ENCODE peak calls at places on chromosomes 11 and 22, in nine cellular contexts. One of them, this sample, is unnamed.

GRCh38 chr11:8068605-8069221 is 12.3 kb upstream of the TUB start:
- DNase-seq in nephron progenitor cell: no peak
- DNase-seq in ELF-1: no peak
- DNase-seq in GF-D8: no peak
- DNase-seq in stimulated activated CD4-positive, alpha-beta T cell treated with anti-CD3 and anti-CD28 coated beads, TNF-alpha, amount 100 ng/mL, for 1 hour: no peak
- DNase-seq in left colon: no peak
- DNase-seq in activated T-helper 1 cell treated with anti-CD3 and anti-CD28 coated beads, Interleukin-12 subunit alpha, Interleukin-12 subunit beta, Interleukin-2, Interleukin-4 antibody, amounts not matched to agents 30 ng/mL and 10 ng/mL and 1 ng/mL, durations not matched to agents 14 hours and 24 hours and 36 hours: no peak
- DNase-seq in fibroblast of the conjunctiva: peak; percentile 56
- DNase-seq in activated naive CD4-positive, alpha-beta T cell treated with anti-CD3 and anti-CD28 coated beads for 36 hours: no peak
- DNase-seq in this sample: peak; percentile 27

GRCh38 chr11:133803026-133803425 is 42.3 kb downstream of the SPATA19 start:
- DNase-seq in nephron progenitor cell: no peak
- DNase-seq in ELF-1: no peak
- DNase-seq in GF-D8: no peak
- DNase-seq in stimulated activated CD4-positive, alpha-beta T cell treated with anti-CD3 and anti-CD28 coated beads, TNF-alpha, amount 100 ng/mL, for 1 hour: no peak
- DNase-seq in left colon: no peak
- DNase-seq in activated T-helper 1 cell treated with anti-CD3 and anti-CD28 coated beads, Interleukin-12 subunit alpha, Interleukin-12 subunit beta, Interleukin-2, Interleukin-4 antibody, amounts not matched to agents 30 ng/mL and 10 ng/mL and 1 ng/mL, durations not matched to agents 14 hours and 24 hours and 36 hours: no peak
- DNase-seq in fibroblast of the conjunctiva: no peak
- DNase-seq in activated naive CD4-positive, alpha-beta T cell treated with anti-CD3 and anti-CD28 coated beads for 36 hours: no peak
- DNase-seq in this sample: no peak

GRCh38 chr22:44313385-44314006 is 745 bp upstream of the SHISAL1 start:
- DNase-seq in nephron progenitor cell: no peak
- DNase-seq in ELF-1: no peak
- DNase-seq in GF-D8: no peak
- DNase-seq in stimulated activated CD4-positive, alpha-beta T cell treated with anti-CD3 and anti-CD28 coated beads, TNF-alpha, amount 100 ng/mL, for 1 hour: no peak
- DNase-seq in left colon: no peak
- DNase-seq in activated T-helper 1 cell treated with anti-CD3 and anti-CD28 coated beads, Interleukin-12 subunit alpha, Interleukin-12 subunit beta, Interleukin-2, Interleukin-4 antibody, amounts not matched to agents 30 ng/mL and 10 ng/mL and 1 ng/mL, durations not matched to agents 14 hours and 24 hours and 36 hours: no peak
- DNase-seq in fibroblast of the conjunctiva: no peak
- DNase-seq in activated naive CD4-positive, alpha-beta T cell treated with anti-CD3 and anti-CD28 coated beads for 36 hours: no peak
- DNase-seq in this sample: no peak

GRCh38 chr22:37425800-37426531 is 1.3 kb downstream of the ELFN2 start:
- DNase-seq in nephron progenitor cell: peak; percentile 32
- DNase-seq in ELF-1: peak; percentile 58
- DNase-seq in GF-D8: no peak
- DNase-seq in stimulated activated CD4-positive, alpha-beta T cell treated with anti-CD3 and anti-CD28 coated beads, TNF-alpha, amount 100 ng/mL, for 1 hour: no peak
- DNase-seq in left colon: no peak
- DNase-seq in activated T-helper 1 cell treated with anti-CD3 and anti-CD28 coated beads, Interleukin-12 subunit alpha, Interleukin-12 subunit beta, Interleukin-2, Interleukin-4 antibody, amounts not matched to agents 30 ng/mL and 10 ng/mL and 1 ng/mL, durations not matched to agents 14 hours and 24 hours and 36 hours: no peak
- DNase-seq in fibroblast of the conjunctiva: no peak
- DNase-seq in activated naive CD4-positive, alpha-beta T cell treated with anti-CD3 and anti-CD28 coated beads for 36 hours: no peak
- DNase-seq in this sample: no peak

GRCh38 chr11:122101625-122102291 is 14.3 kb downstream of the BLID start:
- DNase-seq in nephron progenitor cell: peak; percentile 55
- DNase-seq in ELF-1: peak; percentile 88
- DNase-seq in GF-D8: no peak
- DNase-seq in stimulated activated CD4-positive, alpha-beta T cell treated with anti-CD3 and anti-CD28 coated beads, TNF-alpha, amount 100 ng/mL, for 1 hour: no peak
- DNase-seq in left colon: peak; percentile 40
- DNase-seq in activated T-helper 1 cell treated with anti-CD3 and anti-CD28 coated beads, Interleukin-12 subunit alpha, Interleukin-12 subunit beta, Interleukin-2, Interleukin-4 antibody, amounts not matched to agents 30 ng/mL and 10 ng/mL and 1 ng/mL, durations not matched to agents 14 hours and 24 hours and 36 hours: no peak
- DNase-seq in fibroblast of the conjunctiva: peak; percentile 90
- DNase-seq in activated naive CD4-positive, alpha-beta T cell treated with anti-CD3 and anti-CD28 coated beads for 36 hours: no peak
- DNase-seq in this sample: no peak

GRCh38 chr11:65973439-65974110 is 12.0 kb downstream of the SART1 start:
- DNase-seq in nephron progenitor cell: no peak
- DNase-seq in ELF-1: no peak
- DNase-seq in GF-D8: no peak
- DNase-seq in stimulated activated CD4-positive, alpha-beta T cell treated with anti-CD3 and anti-CD28 coated beads, TNF-alpha, amount 100 ng/mL, for 1 hour: no peak
- DNase-seq in left colon: no peak
- DNase-seq in activated T-helper 1 cell treated with anti-CD3 and anti-CD28 coated beads, Interleukin-12 subunit alpha, Interleukin-12 subunit beta, Interleukin-2, Interleukin-4 antibody, amounts not matched to agents 30 ng/mL and 10 ng/mL and 1 ng/mL, durations not matched to agents 14 hours and 24 hours and 36 hours: no peak
- DNase-seq in fibroblast of the conjunctiva: no peak
- DNase-seq in activated naive CD4-positive, alpha-beta T cell treated with anti-CD3 and anti-CD28 coated beads for 36 hours: no peak
- DNase-seq in this sample: no peak

GRCh38 chr11:102427068-102427467 is 25.5 kb downstream of the TMEM123 start:
- DNase-seq in nephron progenitor cell: no peak
- DNase-seq in ELF-1: no peak
- DNase-seq in GF-D8: no peak
- DNase-seq in stimulated activated CD4-positive, alpha-beta T cell treated with anti-CD3 and anti-CD28 coated beads, TNF-alpha, amount 100 ng/mL, for 1 hour: no peak
- DNase-seq in left colon: no peak
- DNase-seq in activated T-helper 1 cell treated with anti-CD3 and anti-CD28 coated beads, Interleukin-12 subunit alpha, Interleukin-12 subunit beta, Interleukin-2, Interleukin-4 antibody, amounts not matched to agents 30 ng/mL and 10 ng/mL and 1 ng/mL, durations not matched to agents 14 hours and 24 hours and 36 hours: no peak
- DNase-seq in fibroblast of the conjunctiva: no peak
- DNase-seq in activated naive CD4-positive, alpha-beta T cell treated with anti-CD3 and anti-CD28 coated beads for 36 hours: no peak
- DNase-seq in this sample: no peak

GRCh38 chr22:26890870-26891269 is 233.5 kb downstream of the MIAT start:
- DNase-seq in nephron progenitor cell: no peak
- DNase-seq in ELF-1: no peak
- DNase-seq in GF-D8: no peak
- DNase-seq in stimulated activated CD4-positive, alpha-beta T cell treated with anti-CD3 and anti-CD28 coated beads, TNF-alpha, amount 100 ng/mL, for 1 hour: no peak
- DNase-seq in left colon: no peak
- DNase-seq in activated T-helper 1 cell treated with anti-CD3 and anti-CD28 coated beads, Interleukin-12 subunit alpha, Interleukin-12 subunit beta, Interleukin-2, Interleukin-4 antibody, amounts not matched to agents 30 ng/mL and 10 ng/mL and 1 ng/mL, durations not matched to agents 14 hours and 24 hours and 36 hours: no peak
- DNase-seq in fibroblast of the conjunctiva: no peak
- DNase-seq in activated naive CD4-positive, alpha-beta T cell treated with anti-CD3 and anti-CD28 coated beads for 36 hours: peak; percentile 11
- DNase-seq in this sample: peak; percentile 40

GRCh38 chr11:118290923-118291322 is 13.6 kb upstream of the CD3E start:
- DNase-seq in nephron progenitor cell: no peak
- DNase-seq in ELF-1: peak; percentile 34
- DNase-seq in GF-D8: peak; percentile 72
- DNase-seq in stimulated activated CD4-positive, alpha-beta T cell treated with anti-CD3 and anti-CD28 coated beads, TNF-alpha, amount 100 ng/mL, for 1 hour: no peak
- DNase-seq in left colon: peak; percentile 53
- DNase-seq in activated T-helper 1 cell treated with anti-CD3 and anti-CD28 coated beads, Interleukin-12 subunit alpha, Interleukin-12 subunit beta, Interleukin-2, Interleukin-4 antibody, amounts not matched to agents 30 ng/mL and 10 ng/mL and 1 ng/mL, durations not matched to agents 14 hours and 24 hours and 36 hours: peak; percentile 40
- DNase-seq in fibroblast of the conjunctiva: no peak
- DNase-seq in activated naive CD4-positive, alpha-beta T cell treated with anti-CD3 and anti-CD28 coated beads for 36 hours: peak; percentile 74
- DNase-seq in this sample: peak; percentile 18

GRCh38 chr22:40637181-40638150 is 947 bp upstream of the MRTFA start:
- DNase-seq in nephron progenitor cell: no peak
- DNase-seq in ELF-1: no peak
- DNase-seq in GF-D8: peak; percentile 61
- DNase-seq in stimulated activated CD4-positive, alpha-beta T cell treated with anti-CD3 and anti-CD28 coated beads, TNF-alpha, amount 100 ng/mL, for 1 hour: no peak
- DNase-seq in left colon: peak; percentile 67
- DNase-seq in activated T-helper 1 cell treated with anti-CD3 and anti-CD28 coated beads, Interleukin-12 subunit alpha, Interleukin-12 subunit beta, Interleukin-2, Interleukin-4 antibody, amounts not matched to agents 30 ng/mL and 10 ng/mL and 1 ng/mL, durations not matched to agents 14 hours and 24 hours and 36 hours: peak; percentile 29
- DNase-seq in fibroblast of the conjunctiva: peak; percentile 14
- DNase-seq in activated naive CD4-positive, alpha-beta T cell treated with anti-CD3 and anti-CD28 coated beads for 36 hours: peak; percentile 86
- DNase-seq in this sample: no peak

GRCh38 chr11:65291613-65292012 is 23.1 kb upstream of the CDC42EP2 start:
- DNase-seq in nephron progenitor cell: no peak
- DNase-seq in ELF-1: peak; percentile 34
- DNase-seq in GF-D8: no peak
- DNase-seq in stimulated activated CD4-positive, alpha-beta T cell treated with anti-CD3 and anti-CD28 coated beads, TNF-alpha, amount 100 ng/mL, for 1 hour: no peak
- DNase-seq in left colon: no peak
- DNase-seq in activated T-helper 1 cell treated with anti-CD3 and anti-CD28 coated beads, Interleukin-12 subunit alpha, Interleukin-12 subunit beta, Interleukin-2, Interleukin-4 antibody, amounts not matched to agents 30 ng/mL and 10 ng/mL and 1 ng/mL, durations not matched to agents 14 hours and 24 hours and 36 hours: no peak
- DNase-seq in fibroblast of the conjunctiva: no peak
- DNase-seq in activated naive CD4-positive, alpha-beta T cell treated with anti-CD3 and anti-CD28 coated beads for 36 hours: no peak
- DNase-seq in this sample: no peak

GRCh38 chr11:44617671-44618461 is 52.4 kb downstream of the CD82 start:
- DNase-seq in nephron progenitor cell: no peak
- DNase-seq in ELF-1: no peak
- DNase-seq in GF-D8: no peak
- DNase-seq in stimulated activated CD4-positive, alpha-beta T cell treated with anti-CD3 and anti-CD28 coated beads, TNF-alpha, amount 100 ng/mL, for 1 hour: no peak
- DNase-seq in left colon: peak; percentile 24
- DNase-seq in activated T-helper 1 cell treated with anti-CD3 and anti-CD28 coated beads, Interleukin-12 subunit alpha, Interleukin-12 subunit beta, Interleukin-2, Interleukin-4 antibody, amounts not matched to agents 30 ng/mL and 10 ng/mL and 1 ng/mL, durations not matched to agents 14 hours and 24 hours and 36 hours: no peak
- DNase-seq in fibroblast of the conjunctiva: no peak
- DNase-seq in activated naive CD4-positive, alpha-beta T cell treated with anti-CD3 and anti-CD28 coated beads for 36 hours: no peak
- DNase-seq in this sample: no peak

GRCh38 chr22:22037740-22038139 is 55.2 kb upstream of the TOP3B start:
- DNase-seq in nephron progenitor cell: no peak
- DNase-seq in ELF-1: no peak
- DNase-seq in GF-D8: no peak
- DNase-seq in stimulated activated CD4-positive, alpha-beta T cell treated with anti-CD3 and anti-CD28 coated beads, TNF-alpha, amount 100 ng/mL, for 1 hour: no peak
- DNase-seq in left colon: no peak
- DNase-seq in activated T-helper 1 cell treated with anti-CD3 and anti-CD28 coated beads, Interleukin-12 subunit alpha, Interleukin-12 subunit beta, Interleukin-2, Interleukin-4 antibody, amounts not matched to agents 30 ng/mL and 10 ng/mL and 1 ng/mL, durations not matched to agents 14 hours and 24 hours and 36 hours: no peak
- DNase-seq in fibroblast of the conjunctiva: no peak
- DNase-seq in activated naive CD4-positive, alpha-beta T cell treated with anti-CD3 and anti-CD28 coated beads for 36 hours: no peak
- DNase-seq in this sample: no peak

GRCh38 chr11:9075441-9076000 is 15.9 kb downstream of the SCUBE2 start:
- DNase-seq in nephron progenitor cell: no peak
- DNase-seq in ELF-1: no peak
- DNase-seq in GF-D8: no peak
- DNase-seq in stimulated activated CD4-positive, alpha-beta T cell treated with anti-CD3 and anti-CD28 coated beads, TNF-alpha, amount 100 ng/mL, for 1 hour: no peak
- DNase-seq in left colon: no peak
- DNase-seq in activated T-helper 1 cell treated with anti-CD3 and anti-CD28 coated beads, Interleukin-12 subunit alpha, Interleukin-12 subunit beta, Interleukin-2, Interleukin-4 antibody, amounts not matched to agents 30 ng/mL and 10 ng/mL and 1 ng/mL, durations not matched to agents 14 hours and 24 hours and 36 hours: no peak
- DNase-seq in fibroblast of the conjunctiva: no peak
- DNase-seq in activated naive CD4-positive, alpha-beta T cell treated with anti-CD3 and anti-CD28 coated beads for 36 hours: no peak
- DNase-seq in this sample: no peak

GRCh38 chr22:37182101-37182948 is 5.7 kb downstream of the C1QTNF6 start:
- DNase-seq in nephron progenitor cell: no peak
- DNase-seq in ELF-1: no peak
- DNase-seq in GF-D8: no peak
- DNase-seq in stimulated activated CD4-positive, alpha-beta T cell treated with anti-CD3 and anti-CD28 coated beads, TNF-alpha, amount 100 ng/mL, for 1 hour: no peak
- DNase-seq in left colon: no peak
- DNase-seq in activated T-helper 1 cell treated with anti-CD3 and anti-CD28 coated beads, Interleukin-12 subunit alpha, Interleukin-12 subunit beta, Interleukin-2, Interleukin-4 antibody, amounts not matched to agents 30 ng/mL and 10 ng/mL and 1 ng/mL, durations not matched to agents 14 hours and 24 hours and 36 hours: no peak
- DNase-seq in fibroblast of the conjunctiva: no peak
- DNase-seq in activated naive CD4-positive, alpha-beta T cell treated with anti-CD3 and anti-CD28 coated beads for 36 hours: no peak
- DNase-seq in this sample: peak; percentile 26

GRCh38 chr11:132520199-132520598 is 1012.1 kb downstream of the OPCML start:
- DNase-seq in nephron progenitor cell: no peak
- DNase-seq in ELF-1: no peak
- DNase-seq in GF-D8: no peak
- DNase-seq in stimulated activated CD4-positive, alpha-beta T cell treated with anti-CD3 and anti-CD28 coated beads, TNF-alpha, amount 100 ng/mL, for 1 hour: no peak
- DNase-seq in left colon: no peak
- DNase-seq in activated T-helper 1 cell treated with anti-CD3 and anti-CD28 coated beads, Interleukin-12 subunit alpha, Interleukin-12 subunit beta, Interleukin-2, Interleukin-4 antibody, amounts not matched to agents 30 ng/mL and 10 ng/mL and 1 ng/mL, durations not matched to agents 14 hours and 24 hours and 36 hours: no peak
- DNase-seq in fibroblast of the conjunctiva: no peak
- DNase-seq in activated naive CD4-positive, alpha-beta T cell treated with anti-CD3 and anti-CD28 coated beads for 36 hours: no peak
- DNase-seq in this sample: no peak

GRCh38 chr11:2549080-2549479 is 104.3 kb downstream of the KCNQ1 start:
- DNase-seq in nephron progenitor cell: no peak
- DNase-seq in ELF-1: no peak
- DNase-seq in GF-D8: no peak
- DNase-seq in stimulated activated CD4-positive, alpha-beta T cell treated with anti-CD3 and anti-CD28 coated beads, TNF-alpha, amount 100 ng/mL, for 1 hour: no peak
- DNase-seq in left colon: peak; percentile 8
- DNase-seq in activated T-helper 1 cell treated with anti-CD3 and anti-CD28 coated beads, Interleukin-12 subunit alpha, Interleukin-12 subunit beta, Interleukin-2, Interleukin-4 antibody, amounts not matched to agents 30 ng/mL and 10 ng/mL and 1 ng/mL, durations not matched to agents 14 hours and 24 hours and 36 hours: no peak
- DNase-seq in fibroblast of the conjunctiva: no peak
- DNase-seq in activated naive CD4-positive, alpha-beta T cell treated with anti-CD3 and anti-CD28 coated beads for 36 hours: no peak
- DNase-seq in this sample: no peak

GRCh38 chr11:125074511-125075241 is 11.6 kb downstream of the SLC37A2 start:
- DNase-seq in nephron progenitor cell: no peak
- DNase-seq in ELF-1: no peak
- DNase-seq in GF-D8: no peak
- DNase-seq in stimulated activated CD4-positive, alpha-beta T cell treated with anti-CD3 and anti-CD28 coated beads, TNF-alpha, amount 100 ng/mL, for 1 hour: no peak
- DNase-seq in left colon: no peak
- DNase-seq in activated T-helper 1 cell treated with anti-CD3 and anti-CD28 coated beads, Interleukin-12 subunit alpha, Interleukin-12 subunit beta, Interleukin-2, Interleukin-4 antibody, amounts not matched to agents 30 ng/mL and 10 ng/mL and 1 ng/mL, durations not matched to agents 14 hours and 24 hours and 36 hours: no peak
- DNase-seq in fibroblast of the conjunctiva: no peak
- DNase-seq in activated naive CD4-positive, alpha-beta T cell treated with anti-CD3 and anti-CD28 coated beads for 36 hours: no peak
- DNase-seq in this sample: no peak

GRCh38 chr11:126999366-126999765 is 1.2 kb downstream of the KIRREL3 start:
- DNase-seq in nephron progenitor cell: no peak
- DNase-seq in ELF-1: no peak
- DNase-seq in GF-D8: no peak
- DNase-seq in stimulated activated CD4-positive, alpha-beta T cell treated with anti-CD3 and anti-CD28 coated beads, TNF-alpha, amount 100 ng/mL, for 1 hour: no peak
- DNase-seq in left colon: no peak
- DNase-seq in activated T-helper 1 cell treated with anti-CD3 and anti-CD28 coated beads, Interleukin-12 subunit alpha, Interleukin-12 subunit beta, Interleukin-2, Interleukin-4 antibody, amounts not matched to agents 30 ng/mL and 10 ng/mL and 1 ng/mL, durations not matched to agents 14 hours and 24 hours and 36 hours: no peak
- DNase-seq in fibroblast of the conjunctiva: no peak
- DNase-seq in activated naive CD4-positive, alpha-beta T cell treated with anti-CD3 and anti-CD28 coated beads for 36 hours: no peak
- DNase-seq in this sample: no peak

GRCh38 chr22:42720263-42721044 is at the start of gene A4GALT:
- DNase-seq in nephron progenitor cell: peak; percentile 62
- DNase-seq in ELF-1: no peak
- DNase-seq in GF-D8: no peak
- DNase-seq in stimulated activated CD4-positive, alpha-beta T cell treated with anti-CD3 and anti-CD28 coated beads, TNF-alpha, amount 100 ng/mL, for 1 hour: no peak
- DNase-seq in left colon: no peak
- DNase-seq in activated T-helper 1 cell treated with anti-CD3 and anti-CD28 coated beads, Interleukin-12 subunit alpha, Interleukin-12 subunit beta, Interleukin-2, Interleukin-4 antibody, amounts not matched to agents 30 ng/mL and 10 ng/mL and 1 ng/mL, durations not matched to agents 14 hours and 24 hours and 36 hours: no peak
- DNase-seq in fibroblast of the conjunctiva: no peak
- DNase-seq in activated naive CD4-positive, alpha-beta T cell treated with anti-CD3 and anti-CD28 coated beads for 36 hours: no peak
- DNase-seq in this sample: no peak

GRCh38 chr11:9313648-9314290 is 624 bp downstream of the TMEM41B start:
- DNase-seq in nephron progenitor cell: no peak
- DNase-seq in ELF-1: no peak
- DNase-seq in GF-D8: no peak
- DNase-seq in stimulated activated CD4-positive, alpha-beta T cell treated with anti-CD3 and anti-CD28 coated beads, TNF-alpha, amount 100 ng/mL, for 1 hour: no peak
- DNase-seq in left colon: no peak
- DNase-seq in activated T-helper 1 cell treated with anti-CD3 and anti-CD28 coated beads, Interleukin-12 subunit alpha, Interleukin-12 subunit beta, Interleukin-2, Interleukin-4 antibody, amounts not matched to agents 30 ng/mL and 10 ng/mL and 1 ng/mL, durations not matched to agents 14 hours and 24 hours and 36 hours: no peak
- DNase-seq in fibroblast of the conjunctiva: no peak
- DNase-seq in activated naive CD4-positive, alpha-beta T cell treated with anti-CD3 and anti-CD28 coated beads for 36 hours: peak; percentile 24
- DNase-seq in this sample: no peak

GRCh38 chr11:48109046-48109666 is 107.5 kb upstream of the OR4B1 start:
- DNase-seq in nephron progenitor cell: no peak
- DNase-seq in ELF-1: no peak
- DNase-seq in GF-D8: no peak
- DNase-seq in stimulated activated CD4-positive, alpha-beta T cell treated with anti-CD3 and anti-CD28 coated beads, TNF-alpha, amount 100 ng/mL, for 1 hour: no peak
- DNase-seq in left colon: no peak
- DNase-seq in activated T-helper 1 cell treated with anti-CD3 and anti-CD28 coated beads, Interleukin-12 subunit alpha, Interleukin-12 subunit beta, Interleukin-2, Interleukin-4 antibody, amounts not matched to agents 30 ng/mL and 10 ng/mL and 1 ng/mL, durations not matched to agents 14 hours and 24 hours and 36 hours: no peak
- DNase-seq in fibroblast of the conjunctiva: peak; percentile 47
- DNase-seq in activated naive CD4-positive, alpha-beta T cell treated with anti-CD3 and anti-CD28 coated beads for 36 hours: no peak
- DNase-seq in this sample: peak; percentile 71

GRCh38 chr11:120039031-120039430 is 98.9 kb downstream of the TRIM29 start:
- DNase-seq in nephron progenitor cell: no peak
- DNase-seq in ELF-1: no peak
- DNase-seq in GF-D8: no peak
- DNase-seq in stimulated activated CD4-positive, alpha-beta T cell treated with anti-CD3 and anti-CD28 coated beads, TNF-alpha, amount 100 ng/mL, for 1 hour: no peak
- DNase-seq in left colon: no peak
- DNase-seq in activated T-helper 1 cell treated with anti-CD3 and anti-CD28 coated beads, Interleukin-12 subunit alpha, Interleukin-12 subunit beta, Interleukin-2, Interleukin-4 antibody, amounts not matched to agents 30 ng/mL and 10 ng/mL and 1 ng/mL, durations not matched to agents 14 hours and 24 hours and 36 hours: no peak
- DNase-seq in fibroblast of the conjunctiva: no peak
- DNase-seq in activated naive CD4-positive, alpha-beta T cell treated with anti-CD3 and anti-CD28 coated beads for 36 hours: no peak
- DNase-seq in this sample: no peak

GRCh38 chr22:43241138-43241597 is 54.2 kb upstream of the TTLL12 start:
- DNase-seq in nephron progenitor cell: no peak
- DNase-seq in ELF-1: peak; percentile 42
- DNase-seq in GF-D8: no peak
- DNase-seq in stimulated activated CD4-positive, alpha-beta T cell treated with anti-CD3 and anti-CD28 coated beads, TNF-alpha, amount 100 ng/mL, for 1 hour: no peak
- DNase-seq in left colon: no peak
- DNase-seq in activated T-helper 1 cell treated with anti-CD3 and anti-CD28 coated beads, Interleukin-12 subunit alpha, Interleukin-12 subunit beta, Interleukin-2, Interleukin-4 antibody, amounts not matched to agents 30 ng/mL and 10 ng/mL and 1 ng/mL, durations not matched to agents 14 hours and 24 hours and 36 hours: no peak
- DNase-seq in fibroblast of the conjunctiva: no peak
- DNase-seq in activated naive CD4-positive, alpha-beta T cell treated with anti-CD3 and anti-CD28 coated beads for 36 hours: no peak
- DNase-seq in this sample: no peak

GRCh38 chr11:116357769-116358544 is 414.8 kb downstream of the BUD13 start:
- DNase-seq in nephron progenitor cell: peak; percentile 67
- DNase-seq in ELF-1: peak; percentile 96
- DNase-seq in GF-D8: no peak
- DNase-seq in stimulated activated CD4-positive, alpha-beta T cell treated with anti-CD3 and anti-CD28 coated beads, TNF-alpha, amount 100 ng/mL, for 1 hour: no peak
- DNase-seq in left colon: no peak
- DNase-seq in activated T-helper 1 cell treated with anti-CD3 and anti-CD28 coated beads, Interleukin-12 subunit alpha, Interleukin-12 subunit beta, Interleukin-2, Interleukin-4 antibody, amounts not matched to agents 30 ng/mL and 10 ng/mL and 1 ng/mL, durations not matched to agents 14 hours and 24 hours and 36 hours: no peak
- DNase-seq in fibroblast of the conjunctiva: no peak
- DNase-seq in activated naive CD4-positive, alpha-beta T cell treated with anti-CD3 and anti-CD28 coated beads for 36 hours: no peak
- DNase-seq in this sample: no peak

GRCh38 chr11:2526808-2527381 is 82.1 kb downstream of the KCNQ1 start:
- DNase-seq in nephron progenitor cell: peak; percentile 26
- DNase-seq in ELF-1: peak; percentile 48
- DNase-seq in GF-D8: no peak
- DNase-seq in stimulated activated CD4-positive, alpha-beta T cell treated with anti-CD3 and anti-CD28 coated beads, TNF-alpha, amount 100 ng/mL, for 1 hour: no peak
- DNase-seq in left colon: peak; percentile 87
- DNase-seq in activated T-helper 1 cell treated with anti-CD3 and anti-CD28 coated beads, Interleukin-12 subunit alpha, Interleukin-12 subunit beta, Interleukin-2, Interleukin-4 antibody, amounts not matched to agents 30 ng/mL and 10 ng/mL and 1 ng/mL, durations not matched to agents 14 hours and 24 hours and 36 hours: no peak
- DNase-seq in fibroblast of the conjunctiva: no peak
- DNase-seq in activated naive CD4-positive, alpha-beta T cell treated with anti-CD3 and anti-CD28 coated beads for 36 hours: peak; percentile 33
- DNase-seq in this sample: no peak

GRCh38 chr11:129230006-129230405 is 37.9 kb upstream of the ARHGAP32 start:
- DNase-seq in nephron progenitor cell: no peak
- DNase-seq in ELF-1: no peak
- DNase-seq in GF-D8: no peak
- DNase-seq in stimulated activated CD4-positive, alpha-beta T cell treated with anti-CD3 and anti-CD28 coated beads, TNF-alpha, amount 100 ng/mL, for 1 hour: no peak
- DNase-seq in left colon: no peak
- DNase-seq in activated T-helper 1 cell treated with anti-CD3 and anti-CD28 coated beads, Interleukin-12 subunit alpha, Interleukin-12 subunit beta, Interleukin-2, Interleukin-4 antibody, amounts not matched to agents 30 ng/mL and 10 ng/mL and 1 ng/mL, durations not matched to agents 14 hours and 24 hours and 36 hours: no peak
- DNase-seq in fibroblast of the conjunctiva: no peak
- DNase-seq in activated naive CD4-positive, alpha-beta T cell treated with anti-CD3 and anti-CD28 coated beads for 36 hours: no peak
- DNase-seq in this sample: no peak

GRCh38 chr22:21698430-21699329 is 32.9 kb downstream of the PPIL2 start:
- DNase-seq in nephron progenitor cell: peak; percentile 63
- DNase-seq in ELF-1: peak; percentile 35
- DNase-seq in GF-D8: no peak
- DNase-seq in stimulated activated CD4-positive, alpha-beta T cell treated with anti-CD3 and anti-CD28 coated beads, TNF-alpha, amount 100 ng/mL, for 1 hour: no peak
- DNase-seq in left colon: no peak
- DNase-seq in activated T-helper 1 cell treated with anti-CD3 and anti-CD28 coated beads, Interleukin-12 subunit alpha, Interleukin-12 subunit beta, Interleukin-2, Interleukin-4 antibody, amounts not matched to agents 30 ng/mL and 10 ng/mL and 1 ng/mL, durations not matched to agents 14 hours and 24 hours and 36 hours: no peak
- DNase-seq in fibroblast of the conjunctiva: no peak
- DNase-seq in activated naive CD4-positive, alpha-beta T cell treated with anti-CD3 and anti-CD28 coated beads for 36 hours: no peak
- DNase-seq in this sample: no peak

GRCh38 chr11:84518601-84519183 is 1108.5 kb downstream of the DLG2 start:
- DNase-seq in nephron progenitor cell: no peak
- DNase-seq in ELF-1: no peak
- DNase-seq in GF-D8: no peak
- DNase-seq in stimulated activated CD4-positive, alpha-beta T cell treated with anti-CD3 and anti-CD28 coated beads, TNF-alpha, amount 100 ng/mL, for 1 hour: no peak
- DNase-seq in left colon: no peak
- DNase-seq in activated T-helper 1 cell treated with anti-CD3 and anti-CD28 coated beads, Interleukin-12 subunit alpha, Interleukin-12 subunit beta, Interleukin-2, Interleukin-4 antibody, amounts not matched to agents 30 ng/mL and 10 ng/mL and 1 ng/mL, durations not matched to agents 14 hours and 24 hours and 36 hours: no peak
- DNase-seq in fibroblast of the conjunctiva: no peak
- DNase-seq in activated naive CD4-positive, alpha-beta T cell treated with anti-CD3 and anti-CD28 coated beads for 36 hours: no peak
- DNase-seq in this sample: no peak

GRCh38 chr11:75233688-75234295 is 6.8 kb upstream of the TPBGL start:
- DNase-seq in nephron progenitor cell: peak; percentile 82
- DNase-seq in ELF-1: peak; percentile 78
- DNase-seq in GF-D8: peak; percentile 9
- DNase-seq in stimulated activated CD4-positive, alpha-beta T cell treated with anti-CD3 and anti-CD28 coated beads, TNF-alpha, amount 100 ng/mL, for 1 hour: no peak
- DNase-seq in left colon: no peak
- DNase-seq in activated T-helper 1 cell treated with anti-CD3 and anti-CD28 coated beads, Interleukin-12 subunit alpha, Interleukin-12 subunit beta, Interleukin-2, Interleukin-4 antibody, amounts not matched to agents 30 ng/mL and 10 ng/mL and 1 ng/mL, durations not matched to agents 14 hours and 24 hours and 36 hours: no peak
- DNase-seq in fibroblast of the conjunctiva: peak; percentile 14
- DNase-seq in activated naive CD4-positive, alpha-beta T cell treated with anti-CD3 and anti-CD28 coated beads for 36 hours: peak; percentile 52
- DNase-seq in this sample: no peak

GRCh38 chr22:42742940-42743339 is 22.3 kb upstream of the A4GALT start:
- DNase-seq in nephron progenitor cell: no peak
- DNase-seq in ELF-1: peak; percentile 58
- DNase-seq in GF-D8: no peak
- DNase-seq in stimulated activated CD4-positive, alpha-beta T cell treated with anti-CD3 and anti-CD28 coated beads, TNF-alpha, amount 100 ng/mL, for 1 hour: no peak
- DNase-seq in left colon: no peak
- DNase-seq in activated T-helper 1 cell treated with anti-CD3 and anti-CD28 coated beads, Interleukin-12 subunit alpha, Interleukin-12 subunit beta, Interleukin-2, Interleukin-4 antibody, amounts not matched to agents 30 ng/mL and 10 ng/mL and 1 ng/mL, durations not matched to agents 14 hours and 24 hours and 36 hours: no peak
- DNase-seq in fibroblast of the conjunctiva: no peak
- DNase-seq in activated naive CD4-positive, alpha-beta T cell treated with anti-CD3 and anti-CD28 coated beads for 36 hours: no peak
- DNase-seq in this sample: no peak

This sample was measured in A549.